ENCODE peak calls at places on chromosomes 3 and 15, in seven cellular contexts. U is Peyer's patch, V is right lobe of liver, E is HL-60, F is cardiac fibroblast, I is AG09309, O is suprapubic skin. D is an unnamed sample.

GRCh38 chr15:71891026-71891425 is 80.7 kb downstream of the NR2E3 start:
- DNase-seq in U (no peak), V (no peak), E (no peak), F (no peak), I (no peak), O (no peak), D (no peak)

GRCh38 chr15:70034141-70034540 is 63.6 kb downstream of the TLE3 start:
- DNase-seq in U (no peak), V (no peak), E (no peak), F (no peak), I (no peak), O (no peak), D (no peak)

GRCh38 chr3:11602441-11602840 is 41.3 kb downstream of the VGLL4 start:
- DNase-seq in U (no peak), V (no peak), E (no peak), F (no peak), I (no peak), O (no peak), D (no peak)

GRCh38 chr3:149765762-149766334 is 13.6 kb upstream of the COMMD2 start:
- DNase-seq in U (no peak), V (no peak), E (no peak), F (peak), I (peak), O (no peak), D (no peak)

GRCh38 chr3:64291956-64292355 is 66.7 kb upstream of the PRICKLE2 start:
- DNase-seq in U (no peak), V (no peak), E (no peak), F (peak), I (peak), O (no peak), D (peak)

GRCh38 chr15:65363766-65364165 is 14.0 kb downstream of the IGDCC3 start:
- DNase-seq in U (no peak), V (no peak), E (no peak), F (no peak), I (no peak), O (no peak), D (no peak)

GRCh38 chr3:170012683-170013400 is 25.0 kb upstream of the GPR160 start:
- DNase-seq in U (no peak), V (no peak), E (no peak), F (no peak), I (no peak), O (no peak), D (no peak)

GRCh38 chr3:127000128-127000527 is 17.2 kb downstream of the PLXNA1 start:
- DNase-seq in U (no peak), V (no peak), E (no peak), F (no peak), I (no peak), O (no peak), D (no peak)

GRCh38 chr3:185818267-185818875 is 6.5 kb downstream of the IGF2BP2 start:
- DNase-seq in U (no peak), V (no peak), E (no peak), F (no peak), I (no peak), O (no peak), D (no peak)

GRCh38 chr3:185677146-185677829 is 91.2 kb downstream of the SENP2 start:
- DNase-seq in U (no peak), V (no peak), E (peak), F (peak), I (peak), O (no peak), D (no peak)

GRCh38 chr15:68000754-68001153 is 53.4 kb upstream of the PIAS1 start:
- DNase-seq in U (no peak), V (no peak), E (no peak), F (no peak), I (no peak), O (no peak), D (no peak)

GRCh38 chr3:12829886-12830784 is 11.2 kb downstream of the RPL32 start:
- DNase-seq in U (no peak), V (no peak), E (no peak), F (no peak), I (no peak), O (no peak), D (no peak)
- TF ChIP-seq CTCF in U (no peak), V (no peak), E (no peak), F (no peak), I (peak), O (no peak), D (peak)

GRCh38 chr3:88058322-88058592 is 548 bp downstream of the CGGBP1 start:
- DNase-seq in U (no peak), V (no peak), E (no peak), F (no peak), I (no peak), O (no peak), D (no peak)

GRCh38 chr3:88058593-88059379 is at the start of the genes CGGBP1 and ZNF654:
- DNase-seq in U (peak), V (peak), E (peak), F (peak), I (peak), O (peak), D (peak)

GRCh38 chr3:88057650-88058321 is 1.0 kb downstream of the CGGBP1 start:
- DNase-seq in U (no peak), V (no peak), E (no peak), F (peak), I (no peak), O (no peak), D (no peak)

GRCh38 chr3:88059380-88060160 is 515 bp downstream of the ZNF654 start:
- DNase-seq in U (peak), V (peak), E (no peak), F (no peak), I (no peak), O (no peak), D (no peak)

GRCh38 chr3:88061749-88062148 is 2.7 kb downstream of the ZNF654 start:
- DNase-seq in U (no peak), V (no peak), E (no peak), F (no peak), I (no peak), O (no peak), D (no peak)
- H3K4me3 ChIP-seq in U (no peak), V (no peak), E (no peak), F (peak), I (no peak), O (no peak), D (no peak)

GRCh38 chr3:157201648-157202278 is 41.8 kb upstream of the CCNL1 start:
- DNase-seq in U (no peak), V (no peak), E (peak), F (peak), I (peak), O (no peak), D (no peak)
- TF ChIP-seq CTCF in U (peak), V (peak), E (peak), F (peak), I (peak), O (no peak), D (peak)

DNA sequence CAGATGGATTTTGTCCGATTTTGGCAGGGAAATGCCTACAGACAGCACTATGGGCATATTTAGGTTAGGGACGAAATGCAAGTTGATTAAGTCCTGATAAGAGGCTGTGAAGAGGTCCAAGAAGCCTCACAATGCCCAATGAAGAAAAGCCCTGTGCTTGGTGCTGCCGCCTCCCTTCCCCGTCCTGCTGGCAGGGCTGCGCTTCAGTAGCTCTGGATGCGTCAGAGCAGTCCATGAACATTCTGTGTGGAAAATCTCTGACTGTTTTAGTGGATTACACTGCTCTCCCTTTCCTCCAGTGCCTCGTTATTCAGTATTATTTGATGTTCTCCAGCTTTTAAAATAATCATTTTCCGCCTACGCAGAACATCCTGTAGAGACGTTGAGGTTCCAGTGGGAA is 39.6 kb downstream of the MLH1 start:
- DNase-seq in U (no peak), V (no peak), E (no peak), F (peak), I (no peak), O (no peak), D (no peak)
- H3K4me3 ChIP-seq in U (no peak), V (no peak), E (no peak), F (no peak), I (no peak), O (no peak), D (no peak)

GRCh38 chr3:123722021-123722420 is 137.2 kb upstream of the HACD2 start:
- DNase-seq in U (no peak), V (no peak), E (no peak), F (no peak), I (no peak), O (no peak), D (no peak)

GRCh38 chr3:123720638-123721037 is 135.8 kb upstream of the HACD2 start:
- DNase-seq in U (no peak), V (no peak), E (no peak), F (no peak), I (no peak), O (no peak), D (no peak)

GRCh38 chr3:123723527-123724168 is 138.8 kb upstream of the HACD2 start:
- DNase-seq in U (no peak), V (no peak), E (peak), F (peak), I (no peak), O (no peak), D (no peak)

GRCh38 chr3:123725652-123726400 is 141.0 kb upstream of the HACD2 start:
- DNase-seq in U (no peak), V (no peak), E (no peak), F (no peak), I (no peak), O (no peak), D (no peak)

GRCh38 chr3:123724306-123724705 is 139.5 kb upstream of the HACD2 start:
- DNase-seq in U (no peak), V (no peak), E (no peak), F (peak), I (no peak), O (no peak), D (no peak)
- TF ChIP-seq CTCF in U (peak), V (no peak), E (no peak), F (peak), I (peak), O (no peak), D (peak)

GRCh38 chr3:9731206-9732079 is at the start of gene BRPF1:
- DNase-seq in U (peak), V (peak), E (peak), F (peak), I (peak), O (peak), D (peak)

GRCh38 chr3:9729419-9729818 is 2.1 kb upstream of the BRPF1 start:
- DNase-seq in U (no peak), V (no peak), E (no peak), F (no peak), I (no peak), O (no peak), D (no peak)

GRCh38 chr3:9732080-9732752 is 681 bp downstream of the BRPF1 start:
- DNase-seq in U (peak), V (no peak), E (no peak), F (no peak), I (no peak), O (no peak), D (no peak)

GRCh38 chr3:9730747-9731205 is 759 bp upstream of the BRPF1 start:
- DNase-seq in U (no peak), V (no peak), E (no peak), F (no peak), I (no peak), O (peak), D (no peak)

DNA sequence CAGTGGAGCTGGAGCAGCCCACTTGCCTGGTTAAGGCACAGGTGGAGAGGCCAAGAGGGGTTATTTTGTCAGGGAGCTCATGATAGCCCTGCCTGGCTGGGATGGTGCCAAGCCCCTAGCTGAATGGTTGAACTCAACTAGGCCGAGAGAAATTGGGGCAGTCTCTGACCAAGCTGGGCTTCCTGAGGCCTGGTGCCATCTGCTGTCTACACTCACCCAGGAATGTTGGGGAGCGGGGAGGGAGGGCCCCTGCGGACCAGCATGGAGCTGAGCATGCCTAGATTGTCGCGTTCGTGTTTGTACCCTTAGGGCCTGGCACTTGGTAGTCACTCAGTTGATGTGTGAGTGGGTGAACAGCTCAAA is 1.2 kb downstream of the BRPF1 start:
- DNase-seq in U (no peak), V (no peak), E (no peak), F (no peak), I (no peak), O (no peak), D (no peak)
- H3K4me3 ChIP-seq in U (peak), V (peak), E (peak), F (peak), I (peak), O (peak), D (peak)

GRCh38 chr15:44500555-44500954 is 36.4 kb upstream of the EIF3J start:
- DNase-seq in U (no peak), V (no peak), E (no peak), F (no peak), I (no peak), O (no peak), D (no peak)

DNA sequence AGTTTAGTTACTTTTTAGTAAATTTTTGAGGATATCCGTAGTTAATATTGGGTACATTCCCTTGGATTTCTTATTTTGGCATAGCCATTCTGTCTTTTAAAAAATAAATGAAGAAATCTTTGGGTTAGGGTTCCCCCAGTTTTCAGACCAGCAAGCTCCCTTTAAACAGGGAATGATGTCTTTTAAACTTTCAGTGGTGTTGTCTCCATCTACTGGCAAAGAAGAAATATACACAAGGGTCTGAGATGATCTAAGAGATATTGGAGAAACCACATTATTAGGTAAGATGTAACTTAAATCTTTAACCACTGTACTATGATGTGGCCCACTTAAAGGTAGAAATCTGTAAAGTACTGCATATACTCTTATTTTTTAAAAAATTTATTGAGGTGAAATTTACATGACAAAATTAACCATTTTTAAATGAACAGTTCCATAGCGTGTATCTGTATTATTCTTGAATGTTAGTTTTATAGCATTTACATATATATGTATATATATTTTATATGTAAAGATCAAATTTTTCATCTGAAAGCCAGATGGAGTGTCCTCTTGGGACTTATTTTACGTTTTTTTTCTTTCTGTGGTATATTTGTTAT is 35.1 kb upstream of the EIF3J start:
- DNase-seq in U (no peak), V (no peak), E (peak), F (peak), I (peak), O (no peak), D (peak)
- TF ChIP-seq CTCF in U (peak), V (peak), E (peak), F (peak), I (peak), O (peak), D (peak)

DNA sequence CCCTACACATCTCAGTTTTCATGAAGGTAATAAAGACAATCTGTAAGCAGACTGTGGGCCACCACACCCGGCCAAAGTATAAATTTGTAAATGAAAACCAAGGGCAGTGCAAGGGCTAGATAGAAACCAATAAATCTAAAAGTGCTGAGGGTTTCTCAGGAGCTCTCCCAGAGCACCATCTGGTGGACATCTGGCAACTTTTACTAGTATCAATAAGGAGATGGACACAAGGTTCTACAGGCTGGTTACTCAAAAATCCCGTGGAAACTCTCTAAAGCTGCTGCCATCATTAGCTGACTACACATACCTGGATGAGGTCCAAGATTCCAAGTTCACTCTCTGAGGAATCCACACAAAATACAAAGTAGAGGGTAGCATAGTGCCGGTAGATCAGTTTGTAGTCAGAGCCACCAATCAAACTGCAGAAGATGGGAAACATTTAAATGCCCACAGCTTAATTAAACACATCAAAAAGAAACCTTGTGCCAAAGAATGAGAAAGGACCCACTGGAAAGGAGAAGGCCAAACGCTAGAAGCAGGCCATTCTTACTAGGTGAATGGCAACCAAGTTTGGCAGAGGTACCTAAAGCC is 5.5 kb downstream of the AP3S2 start:
- DNase-seq in U (no peak), V (no peak), E (no peak), F (peak), I (peak), O (no peak), D (peak)
- H3K4me3 ChIP-seq in U (no peak), V (no peak), E (no peak), F (no peak), I (no peak), O (no peak), D (no peak)

D was measured in AG04449.